ENCODE peak calls at places on chromosome 7, in four cellular contexts. D, N, K and U are unnamed samples.

GRCh38 chr7:34162017-34162565 is 256.8 kb downstream of the BMPER start:
- DNase-seq in D (no peak), N (no peak), K (no peak), U (no peak)

GRCh38 chr7:24982917-24983316 is 2.9 kb upstream of the OSBPL3 start:
- DNase-seq in D (no peak), N (no peak), K (no peak), U (no peak)

GRCh38 chr7:121411597-121411979 is 15.5 kb upstream of the FAM3C start:
- DNase-seq in D (no peak), N (no peak), K (no peak), U (no peak)

GRCh38 chr7:118626739-118627138 is 402.2 kb downstream of the ANKRD7 start:
- DNase-seq in D (no peak), N (peak), K (no peak), U (no peak)

GRCh38 chr7:8511810-8512209 is 78.4 kb downstream of the NXPH1 start:
- DNase-seq in D (no peak), N (no peak), K (no peak), U (no peak)

GRCh38 chr7:45155357-45155900 is 2.2 kb upstream of the RAMP3 start:
- DNase-seq in D (no peak), N (no peak), K (no peak), U (no peak)

GRCh38 chr7:34158311-34158710 is 253.0 kb downstream of the BMPER start:
- DNase-seq in D (no peak), N (no peak), K (no peak), U (no peak)

GRCh38 chr7:95847061-95847460 is 74.7 kb downstream of the DYNC1I1 start:
- DNase-seq in D (no peak), N (no peak), K (no peak), U (no peak)

GRCh38 chr7:101856488-101857357 is 39.3 kb downstream of the CUX1 start:
- DNase-seq in D (peak), N (peak), K (peak), U (peak)

GRCh38 chr7:128409435-128410091 is at the start of gene IMPDH1:
- DNase-seq in D (peak), N (peak), K (peak), U (peak)

GRCh38 chr7:104207348-104207730 is 474 bp downstream of the ORC5 start:
- DNase-seq in D (no peak), N (no peak), K (no peak), U (peak)

GRCh38 chr7:85094046-85094720 is 92.7 kb downstream of the SEMA3D start:
- DNase-seq in D (no peak), N (no peak), K (no peak), U (no peak)

GRCh38 chr7:194257-194995 is 2.1 kb downstream of the FAM20C start:
- DNase-seq in D (no peak), N (no peak), K (no peak), U (no peak)

GRCh38 chr7:1857487-1858425 is 187.7 kb downstream of the ELFN1 start:
- DNase-seq in D (no peak), N (no peak), K (no peak), U (no peak)

GRCh38 chr7:2093214-2093840 is 139.4 kb downstream of the MAD1L1 start:
- DNase-seq in D (no peak), N (no peak), K (no peak), U (no peak)

GRCh38 chr7:104064969-104065387 is 75.5 kb upstream of the RELN start:
- DNase-seq in D (no peak), N (no peak), K (no peak), U (no peak)

GRCh38 chr7:133775201-133775600 is 351.9 kb upstream of the LRGUK start:
- DNase-seq in D (no peak), N (no peak), K (no peak), U (no peak)

GRCh38 chr7:71896535-71896934 is 515.6 kb downstream of the CALN1 start:
- DNase-seq in D (no peak), N (no peak), K (no peak), U (no peak)

GRCh38 chr7:21305455-21306235 is 122.2 kb upstream of the SP4 start:
- DNase-seq in D (no peak), N (no peak), K (no peak), U (no peak)

DNA sequence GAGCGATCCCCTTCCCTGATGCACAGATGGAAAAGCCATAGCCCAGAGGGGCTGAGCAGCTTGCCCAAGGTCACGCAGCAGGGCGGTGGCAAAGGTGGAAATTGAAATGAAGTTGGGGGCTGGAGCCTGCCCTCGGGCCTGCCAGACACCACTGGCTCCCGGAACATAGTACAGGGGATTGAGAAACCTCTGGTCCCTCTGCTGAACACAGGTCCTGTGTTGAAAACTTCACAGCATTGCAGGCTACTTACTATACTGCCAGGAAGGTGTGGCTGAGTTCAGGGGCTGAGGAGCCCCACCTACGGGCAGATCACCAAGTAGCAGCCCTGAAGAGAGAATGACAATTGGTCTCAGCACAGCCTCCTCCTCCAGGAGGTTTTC is 326.7 kb downstream of the PLXNA4 start:
- DNase-seq in D (peak), N (no peak), K (no peak), U (peak)
- TF ChIP-seq CTCF in D (peak), N (peak), K (no peak), U (no peak)

GRCh38 chr7:157386979-157387800 is 50.4 kb downstream of the DNAJB6 start:
- DNase-seq in D (peak), N (peak), K (peak), U (peak)
- TF ChIP-seq CTCF in D (peak), N (peak), K (peak), U (peak)

DNA sequence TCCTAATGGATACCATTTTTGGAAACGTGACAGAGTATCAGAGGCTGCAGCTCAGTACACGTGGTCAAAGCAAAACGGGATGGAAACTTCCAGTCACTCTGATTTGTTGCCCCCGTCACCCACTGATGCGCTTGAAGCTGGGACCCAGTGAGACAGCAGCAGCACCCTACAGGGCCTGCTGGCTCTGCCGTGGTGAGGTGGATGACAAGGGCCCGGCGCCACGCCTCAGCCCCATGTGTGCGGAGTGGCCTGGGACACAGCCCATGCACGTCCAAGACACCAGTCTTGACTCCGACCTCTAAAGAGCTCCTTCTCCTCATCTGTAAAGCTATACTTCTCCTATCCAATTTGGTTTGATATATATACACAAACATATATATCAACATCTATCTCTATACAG is 39.0 kb downstream of the CLEC2L start:
- DNase-seq in D (no peak), N (no peak), K (no peak), U (no peak)
- TF ChIP-seq CTCF in D (no peak), N (no peak), K (no peak), U (no peak)

GRCh38 chr7:42181566-42181965 is 55.4 kb downstream of the GLI3 start:
- DNase-seq in D (no peak), N (no peak), K (no peak), U (no peak)

GRCh38 chr7:42189535-42189934 is 47.5 kb downstream of the GLI3 start:
- DNase-seq in D (no peak), N (no peak), K (no peak), U (no peak)

GRCh38 chr7:42183547-42183946 is 53.5 kb downstream of the GLI3 start:
- DNase-seq in D (no peak), N (no peak), K (no peak), U (no peak)

GRCh38 chr7:42185726-42186125 is 51.3 kb downstream of the GLI3 start:
- DNase-seq in D (no peak), N (no peak), K (no peak), U (no peak)

DNA sequence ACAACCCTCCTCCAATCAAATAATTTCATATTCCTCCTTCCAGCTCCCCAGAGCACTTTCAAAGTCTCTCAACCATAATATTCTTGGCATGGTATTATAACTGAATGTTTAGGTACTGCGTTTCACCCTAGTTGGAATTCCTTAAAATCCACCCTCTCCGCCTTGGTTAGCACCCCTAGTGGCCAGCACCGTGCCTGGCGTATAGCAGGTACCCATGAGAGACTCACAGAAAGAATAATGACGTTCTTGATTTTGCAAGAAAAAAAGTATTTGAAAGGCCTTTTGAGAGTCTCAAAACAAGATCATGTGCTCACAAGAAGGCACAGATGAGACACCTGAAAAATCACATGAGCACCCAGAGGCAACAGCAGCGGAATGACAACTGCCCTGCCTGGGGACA is 50.8 kb downstream of the GLI3 start:
- DNase-seq in D (peak), N (no peak), K (no peak), U (no peak)
- TF ChIP-seq CTCF in D (peak), N (peak), K (no peak), U (peak)

GRCh38 chr7:108109216-108109908 is 20.8 kb downstream of the LAMB4 start:
- DNase-seq in D (no peak), N (no peak), K (no peak), U (peak)
- TF ChIP-seq CTCF in D (peak), N (peak), K (no peak), U (peak)

GRCh38 chr7:69228212-69228811 is 370.0 kb upstream of the AUTS2 start:
- DNase-seq in D (no peak), N (no peak), K (no peak), U (no peak)
- TF ChIP-seq CTCF in D (no peak), N (no peak), K (peak), U (no peak)

GRCh38 chr7:87325576-87326370 is 19.7 kb upstream of the CROT start:
- DNase-seq in D (no peak), N (no peak), K (no peak), U (no peak)
- TF ChIP-seq CTCF in D (no peak), N (no peak), K (no peak), U (no peak)

GRCh38 chr7:18119985-18120384 is 92.3 kb upstream of the PRPS1L1 start:
- DNase-seq in D (no peak), N (no peak), K (no peak), U (peak)
- TF ChIP-seq CTCF in D (peak), N (peak), K (no peak), U (no peak)

GRCh38 chr7:98758157-98758556 is 111.7 kb downstream of the TMEM130 start:
- DNase-seq in D (no peak), N (no peak), K (no peak), U (no peak)

GRCh38 chr7:98753176-98753575 is 116.6 kb downstream of the TMEM130 start:
- DNase-seq in D (no peak), N (no peak), K (no peak), U (no peak)

GRCh38 chr7:98760201-98760651 is 109.6 kb downstream of the TMEM130 start:
- DNase-seq in D (no peak), N (no peak), K (no peak), U (no peak)

GRCh38 chr7:98754041-98754479 is 115.8 kb downstream of the TMEM130 start:
- DNase-seq in D (no peak), N (peak), K (no peak), U (no peak)

GRCh38 chr7:98755138-98755898 is 114.5 kb downstream of the TMEM130 start:
- DNase-seq in D (no peak), N (no peak), K (no peak), U (no peak)
- TF ChIP-seq CTCF in D (peak), N (no peak), K (no peak), U (no peak)

GRCh38 chr7:143354965-143355364 is 7.5 kb downstream of the FAM131B start:
- DNase-seq in D (no peak), N (no peak), K (no peak), U (no peak)

GRCh38 chr7:143356414-143357050 is 6.0 kb downstream of the FAM131B start:
- DNase-seq in D (no peak), N (no peak), K (no peak), U (no peak)

GRCh38 chr7:143358626-143359025 is 3.9 kb downstream of the FAM131B start:
- DNase-seq in D (no peak), N (no peak), K (no peak), U (no peak)

GRCh38 chr7:143354376-143354775 is 8.1 kb downstream of the FAM131B start:
- DNase-seq in D (no peak), N (no peak), K (no peak), U (no peak)

GRCh38 chr7:143355450-143356385 is 6.8 kb downstream of the FAM131B start:
- DNase-seq in D (no peak), N (no peak), K (no peak), U (no peak)
- TF ChIP-seq CTCF in D (peak), N (peak), K (no peak), U (no peak)